ENCODE peak calls at places on chromosome 15, in eight cellular contexts. O is breast epithelium, P is lower leg skin, K is body of pancreas, L is fibroblast of lung, Q is foreskin fibroblast, G is colonic mucosa, S is HFF-Myc. A is an unnamed sample.

GRCh38 chr15:79834496-79834895 is 62.3 kb downstream of the MTHFS start:
- DNase-seq in S (no peak), P (no peak), Q (no peak), G (no peak), O (no peak), L (no peak), K (no peak), A (no peak)

GRCh38 chr15:71296032-71296686 is 180.9 kb downstream of the THSD4 start:
- DNase-seq in S (peak; percentile 68), L (peak; percentile 89), K (no peak), Q (peak; percentile 89), G (peak; percentile 68), P (no peak), O (no peak), A (no peak)

GRCh38 chr15:52146776-52147175 is 34.2 kb upstream of the BCL2L10 start:
- DNase-seq in L (peak; percentile 59), O (no peak), Q (peak; percentile 60), G (no peak), P (no peak), K (no peak), S (no peak), A (no peak)

GRCh38 chr15:99707481-99708270 is 25.6 kb downstream of the LYSMD4 start:
- DNase-seq in L (peak; percentile 39), S (peak; percentile 65), P (no peak), Q (peak; percentile 90), K (no peak), O (no peak), G (no peak), A (no peak)

GRCh38 chr15:68434021-68434420 is 2.1 kb upstream of the ITGA11 start:
- DNase-seq in S (no peak), Q (no peak), O (no peak), L (no peak), K (no peak), G (peak; percentile 4), P (no peak), A (no peak)

GRCh38 chr15:72231847-72232461 is 964 bp upstream of the PKM start:
- DNase-seq in P (peak; percentile 52), L (peak; percentile 82), S (no peak), O (no peak), K (no peak), G (peak; percentile 69), Q (peak; percentile 88), A (peak; percentile 65)

GRCh38 chr15:88247914-88248313 is 8.6 kb downstream of the NTRK3 start:
- DNase-seq in P (no peak), S (no peak), K (no peak), Q (no peak), G (no peak), L (no peak), O (no peak), A (no peak)

GRCh38 chr15:56929933-56930332 is 11.5 kb downstream of the TCF12 start:
- DNase-seq in K (no peak), L (no peak), P (no peak), Q (no peak), G (no peak), S (no peak), O (no peak), A (no peak)

GRCh38 chr15:62392411-62392810 is 227.3 kb upstream of the C2CD4B start:
- DNase-seq in O (no peak), G (peak; percentile 31), Q (peak; percentile 41), S (no peak), L (peak; percentile 21), P (no peak), K (no peak), A (no peak)

GRCh38 chr15:34514251-34514760 is 69.1 kb downstream of the GOLGA8B start:
- DNase-seq in Q (peak; percentile 50), P (no peak), O (no peak), G (no peak), K (peak; percentile 35), L (peak; percentile 64), S (no peak), A (no peak)

GRCh38 chr15:74889882-74890768 is at the start of gene MPI:
- DNase-seq in O (peak; percentile 74), S (peak; percentile 44), L (peak; percentile 74), K (peak; percentile 82), P (peak; percentile 68), G (peak; percentile 92), Q (peak; percentile 94), A (no peak)

GRCh38 chr15:65824031-65824743 is 32.1 kb upstream of the DENND4A start:
- DNase-seq in Q (peak; percentile 77), P (peak; percentile 41), G (peak; percentile 67), K (peak; percentile 72), L (peak; percentile 73), S (peak; percentile 47), O (no peak), A (no peak)

GRCh38 chr15:74889390-74889881 is 406 bp upstream of the MPI start:
- DNase-seq in P (no peak), Q (peak; percentile 66), L (peak; percentile 39), G (no peak), S (no peak), K (no peak), O (no peak), A (no peak)

GRCh38 chr15:59296181-59296617 is 76.5 kb downstream of the MYO1E start:
- DNase-seq in O (no peak), P (no peak), Q (peak; percentile 93), S (no peak), K (no peak), G (no peak), L (peak; percentile 85), A (no peak)

DNA sequence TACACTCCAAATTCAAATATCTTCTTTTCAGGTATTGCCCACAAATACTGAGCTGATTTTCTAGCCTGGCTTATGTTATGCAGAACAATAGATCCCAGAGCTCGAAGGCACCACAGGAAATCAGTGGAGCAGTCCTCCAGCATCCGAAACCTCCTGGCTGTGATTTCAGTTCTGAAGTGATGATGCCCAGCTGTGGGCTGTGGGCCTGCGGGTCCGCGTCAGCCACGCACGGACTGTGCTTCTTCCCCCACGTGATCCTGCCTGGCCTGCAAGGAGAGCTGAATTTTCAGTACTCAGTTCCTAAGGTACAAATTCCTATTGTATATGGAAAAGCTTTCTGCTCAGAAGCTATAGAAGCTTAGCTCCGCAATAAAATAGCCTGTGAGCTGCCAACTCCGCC is 96.2 kb downstream of the OCA2 start:
- DNase-seq in S (no peak), L (no peak), P (no peak), O (no peak), G (no peak), Q (no peak), K (no peak), A (no peak)
- TF ChIP-seq CTCF in S (no peak), L (no peak), P (no peak), O (no peak), G (no peak), Q (no peak), K (no peak), A (no peak)

DNA sequence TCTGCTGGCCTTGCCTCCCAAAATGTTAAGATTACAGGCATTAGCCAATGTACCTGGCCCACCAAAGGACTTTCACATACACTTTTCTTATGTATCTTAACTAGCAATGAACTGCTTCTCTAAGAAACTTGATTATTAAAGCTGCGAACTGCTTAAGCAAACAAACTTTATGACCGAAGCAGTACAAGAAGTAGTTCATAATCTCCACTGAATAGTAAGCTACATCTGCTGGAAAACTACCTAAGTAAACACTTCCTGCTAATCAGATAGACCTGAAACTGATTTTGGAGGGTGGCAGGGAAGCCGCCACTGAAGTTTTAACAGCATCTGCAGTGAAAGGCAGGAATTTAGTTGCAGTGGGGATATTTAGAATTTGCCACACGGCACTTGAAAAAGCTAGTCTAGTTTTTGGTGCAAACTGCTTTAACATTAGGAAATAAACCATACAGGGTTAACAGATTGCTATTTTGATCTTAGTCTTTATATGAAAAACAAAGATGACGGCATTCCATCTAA is 8.1 kb downstream of the HYPK start:
- DNase-seq in P (no peak), K (no peak), O (no peak), Q (no peak), S (no peak), G (no peak), L (no peak), A (peak; percentile 87)
- H3K4me3 ChIP-seq in P (no peak overlapping the region), K (no peak overlapping the region), O (no peak overlapping the region), Q (no peak overlapping the region), S (no peak overlapping the region), G (no peak overlapping the region), L (no peak overlapping the region), A (no peak overlapping the region)

GRCh38 chr15:90686435-90687218 is 30.5 kb upstream of the BLM start:
- DNase-seq in S (no peak), K (no peak), P (no peak), L (no peak), G (no peak), Q (no peak), O (no peak), A (no peak)

GRCh38 chr15:90690585-90690984 is 26.6 kb upstream of the BLM start:
- DNase-seq in K (no peak), G (no peak), S (no peak), L (peak; percentile 4), O (no peak), P (no peak), Q (peak; percentile 39), A (peak; percentile 7)

GRCh38 chr15:90694987-90695386 is 22.2 kb upstream of the BLM start:
- DNase-seq in L (no peak), K (no peak), S (no peak), Q (no peak), P (no peak), G (no peak), O (no peak), A (no peak)

GRCh38 chr15:90691982-90692773 is 25.0 kb upstream of the BLM start:
- DNase-seq in L (no peak), K (no peak), S (no peak), O (no peak), P (no peak), G (no peak), Q (no peak), A (no peak)

GRCh38 chr15:90691369-90691768 is 25.8 kb upstream of the BLM start:
- DNase-seq in L (no peak), Q (no peak), S (no peak), O (no peak), K (no peak), G (no peak), P (no peak), A (no peak)
- TF ChIP-seq CTCF in L (no peak), Q (peak; percentile 16), S (no peak), O (no peak), K (no peak), G (no peak), P (no peak), A (no peak)

GRCh38 chr15:40182358-40183029 is 21.6 kb downstream of the BUB1B start:
- DNase-seq in P (no peak), G (no peak), Q (no peak), O (no peak), S (no peak), K (no peak), L (no peak), A (no peak)

DNA sequence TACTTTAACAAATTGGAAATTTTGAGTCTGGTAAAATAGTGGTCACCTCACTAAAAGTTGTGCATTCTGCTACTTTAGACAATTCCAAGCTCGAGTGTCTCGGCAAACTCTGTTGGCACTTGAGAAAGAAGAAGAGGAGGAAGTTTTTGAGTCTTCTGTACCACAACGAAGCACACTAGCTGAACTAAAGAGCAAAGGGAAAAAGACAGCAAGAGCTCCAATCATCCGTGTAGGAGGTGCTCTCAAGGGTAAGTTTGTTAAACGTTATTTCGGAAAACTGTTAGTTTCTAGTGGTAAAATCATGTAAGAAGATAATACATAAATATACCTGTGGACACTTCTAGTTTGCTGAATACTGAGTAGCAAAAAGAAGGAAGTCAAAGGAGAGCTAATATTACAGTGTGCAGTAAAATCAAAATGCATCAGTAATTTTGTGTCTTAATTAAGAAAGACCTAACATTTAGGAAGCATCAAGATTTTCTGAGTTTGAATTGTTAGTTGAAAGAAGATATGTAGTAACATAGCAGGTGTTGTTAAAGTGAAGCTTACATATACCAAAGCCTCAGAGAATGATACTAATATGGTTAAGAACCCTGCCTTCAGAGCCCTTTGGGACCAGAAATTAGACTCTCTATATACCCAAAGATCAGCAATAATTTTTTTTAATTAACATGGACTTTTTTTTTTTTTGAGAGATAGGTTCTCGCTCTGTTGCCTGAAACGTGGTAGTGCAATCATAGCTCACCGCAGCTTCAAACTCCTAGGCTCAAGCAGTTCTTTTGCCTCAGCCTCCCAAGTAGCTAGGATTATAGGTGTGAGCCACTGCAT is 23.0 kb downstream of the BUB1B start:
- DNase-seq in S (no peak), Q (no peak), K (no peak), G (no peak), O (no peak), P (no peak), L (no peak), A (no peak)
- H3K4me3 ChIP-seq in S (no peak overlapping the region), Q (no peak overlapping the region), K (no peak overlapping the region), G (no peak overlapping the region), O (no peak overlapping the region), P (no peak overlapping the region), L (no peak overlapping the region), A (no peak overlapping the region)